ENCODE peak calls at places on chromosomes 12 and 14, in five cellular contexts. C is tibial artery, W is A549, V is fibroblast of pulmonary artery, O is heart right ventricle. N is an unnamed sample.

GRCh38 chr12:6757028-6757689 is 4.2 kb upstream of the MLF2 start:
- DNase-seq in V (no peak), W (no peak), O (no peak), C (no peak), N (no peak)

GRCh38 chr14:100078216-100078780 is 13.1 kb downstream of the EVL start:
- DNase-seq in C (no peak), V (no peak), O (no peak), W (no peak), N (peak)

GRCh38 chr12:39047539-39048078 is 142.2 kb upstream of the CPNE8 start:
- DNase-seq in V (no peak), O (no peak), W (no peak), C (no peak), N (peak)

GRCh38 chr12:94614288-94614721 is 36.1 kb downstream of the TMCC3 start:
- DNase-seq in C (no peak), W (no peak), O (no peak), V (no peak), N (peak)

GRCh38 chr14:86527312-86527711 is 997.4 kb downstream of the FLRT2 start:
- DNase-seq in C (no peak), W (no peak), O (no peak), V (no peak), N (no peak)

GRCh38 chr14:81384900-81385299 is 15.2 kb downstream of the STON2 start:
- DNase-seq in W (no peak), V (no peak), C (no peak), O (no peak), N (peak)

GRCh38 chr12:6903712-6904111 is 910 bp upstream of the LRRC23 start:
- DNase-seq in V (no peak), O (no peak), C (no peak), W (no peak), N (no peak)

GRCh38 chr12:88986056-88986455 is 366.2 kb downstream of the DUSP6 start:
- DNase-seq in O (no peak), V (peak), W (no peak), C (no peak), N (no peak)

GRCh38 chr14:44149597-44149996 is 357.5 kb downstream of the FSCB start:
- DNase-seq in W (peak), O (no peak), V (peak), C (no peak), N (peak)

GRCh38 chr14:93090826-93091583 is 24.7 kb downstream of the ITPK1 start:
- DNase-seq in V (peak), W (no peak), O (peak), C (no peak), N (no peak)

GRCh38 chr12:129258781-129259318 is 405.6 kb downstream of the GLT1D1 start:
- DNase-seq in O (no peak), V (no peak), C (no peak), W (no peak), N (no peak)

GRCh38 chr14:21096889-21097615 is 1.4 kb downstream of the ZNF219 start:
- DNase-seq in O (no peak), C (no peak), V (no peak), W (no peak), N (no peak)

GRCh38 chr12:50059440-50060119 is 2.2 kb downstream of the ASIC1 start:
- DNase-seq in C (no peak), W (no peak), O (no peak), V (no peak), N (no peak)

GRCh38 chr14:64788706-64789105 is 84.5 kb downstream of the PLEKHG3 start:
- DNase-seq in W (peak), O (no peak), V (peak), C (peak), N (peak)

GRCh38 chr14:24339284-24340151 is at the start of gene RIPK3:
- DNase-seq in V (no peak), C (no peak), O (peak), W (no peak), N (no peak)

GRCh38 chr12:62785941-62786559 is 148.9 kb downstream of the PPM1H start:
- DNase-seq in O (peak), V (peak), W (peak), C (no peak), N (peak)

GRCh38 chr12:111085100-111085499 is 164.7 kb upstream of the MYL2 start:
- DNase-seq in C (no peak), V (no peak), W (no peak), O (no peak), N (no peak)

GRCh38 chr12:56836317-56836716 is 73.2 kb downstream of the HSD17B6 start:
- DNase-seq in C (no peak), V (peak), O (no peak), W (peak), N (no peak)

GRCh38 chr12:21676781-21677180 is 19.1 kb upstream of the LDHB start:
- DNase-seq in V (no peak), O (no peak), W (no peak), C (no peak), N (no peak)

GRCh38 chr14:35883677-35884293 is 57.6 kb downstream of the BRMS1L start:
- DNase-seq in C (no peak), W (peak), V (peak), O (no peak), N (no peak)

GRCh38 chr12:93943766-93944165 is 204.6 kb upstream of the PLXNC1 start:
- DNase-seq in V (peak), O (no peak), C (peak), W (peak), N (no peak)

GRCh38 chr12:2643736-2644135 is 151.0 kb upstream of the FKBP4 start:
- DNase-seq in W (no peak), C (peak), O (no peak), V (no peak), N (no peak)

GRCh38 chr12:117036547-117036946 is 62.7 kb downstream of the TESC start:
- DNase-seq in O (no peak), W (no peak), C (no peak), V (no peak), N (no peak)
- TF ChIP-seq CTCF in O (no peak), W (no peak), C (no peak), V (no peak), N (no peak)

DNA sequence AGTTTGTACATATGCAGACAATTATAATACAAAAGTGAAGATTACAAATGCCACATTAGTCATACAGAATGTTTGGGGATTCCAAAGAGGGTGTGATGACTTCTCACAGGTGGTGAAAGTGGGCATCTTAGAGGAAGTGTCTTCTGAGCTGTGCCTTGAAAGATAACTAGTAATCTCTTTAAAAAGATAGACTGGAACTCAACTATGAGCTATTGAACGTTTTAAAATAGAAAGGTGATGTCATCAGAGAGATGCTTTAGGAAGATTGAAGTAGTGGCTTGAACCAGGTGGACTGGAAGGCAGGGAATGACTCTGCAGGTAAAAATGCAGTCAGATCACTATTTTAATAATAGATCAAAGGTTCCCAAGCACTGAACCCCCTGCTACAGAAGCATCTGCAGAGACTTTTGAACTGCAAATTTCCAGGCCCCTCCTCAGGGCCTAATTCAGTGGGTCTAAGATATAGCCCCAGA is 50.3 kb downstream of the SYT1 start:
- DNase-seq in W (no peak), V (no peak), C (no peak), O (no peak), N (no peak)
- H3K4me3 ChIP-seq in W (no peak), V (no peak), C (no peak), O (no peak), N (no peak)

GRCh38 chr12:27972721-27973120 is at the start of gene PTHLH:
- DNase-seq in W (no peak), O (no peak), C (no peak), V (no peak), N (no peak)

GRCh38 chr12:27971606-27972005 is 927 bp downstream of the PTHLH start:
- DNase-seq in C (no peak), V (no peak), W (no peak), O (no peak), N (no peak)

GRCh38 chr12:27973487-27973890 is 956 bp upstream of the PTHLH start:
- DNase-seq in O (no peak), C (no peak), W (peak), V (no peak), N (no peak)

GRCh38 chr12:27975222-27976136 is 2.9 kb upstream of the PTHLH start:
- DNase-seq in V (peak), O (peak), W (peak), C (no peak), N (no peak)

DNA sequence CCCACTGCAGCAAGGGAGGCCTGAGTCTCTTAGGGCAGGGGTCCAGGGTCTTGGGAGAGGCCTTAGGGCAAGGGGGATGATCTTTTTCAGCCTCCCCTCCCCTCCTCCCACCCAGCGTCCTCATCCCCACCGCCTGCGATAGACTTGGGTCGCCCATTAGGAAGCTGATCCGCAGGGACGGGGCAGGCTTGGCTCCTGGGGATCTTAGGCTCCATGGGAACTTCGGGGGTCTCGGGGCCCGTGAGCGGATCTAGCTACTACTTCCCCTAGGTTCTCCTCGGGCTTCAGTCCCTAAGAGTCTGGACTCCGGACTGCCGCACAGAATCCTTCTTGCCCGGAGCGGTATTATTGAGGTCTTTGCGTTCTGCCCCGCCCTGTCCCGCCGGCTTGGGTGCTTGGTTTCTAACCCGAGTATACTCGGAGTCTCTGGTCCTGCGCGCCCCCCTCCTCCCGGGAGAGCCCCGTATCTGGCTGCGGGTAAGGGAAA is 2.2 kb upstream of the PTHLH start:
- DNase-seq in W (no peak), O (no peak), C (no peak), V (no peak), N (no peak)
- TF ChIP-seq CTCF in W (no peak), O (no peak), C (no peak), V (no peak), N (no peak)

GRCh38 chr12:26283046-26283445 is 87.7 kb downstream of the SSPN start:
- DNase-seq in V (no peak), O (no peak), W (no peak), C (no peak), N (no peak)
- H3K4me3 ChIP-seq in V (no peak), O (no peak), W (no peak), C (no peak), N (no peak)

GRCh38 chr12:47242426-47242825 is 162.7 kb upstream of the AMIGO2 start:
- DNase-seq in V (no peak), C (no peak), W (no peak), O (no peak), N (no peak)
- TF ChIP-seq CTCF in V (no peak), C (no peak), W (no peak), O (no peak), N (no peak)

GRCh38 chr14:52350445-52350844 is 36.3 kb downstream of the PTGER2 start:
- DNase-seq in C (no peak), O (no peak), V (no peak), W (no peak), N (no peak)

GRCh38 chr14:52349731-52350130 is 35.6 kb downstream of the PTGER2 start:
- DNase-seq in C (no peak), W (no peak), O (no peak), V (no peak), N (no peak)

GRCh38 chr14:52346778-52347177 is 32.7 kb downstream of the PTGER2 start:
- DNase-seq in C (no peak), V (no peak), O (no peak), W (no peak), N (no peak)

GRCh38 chr14:52348279-52348678 is 34.2 kb downstream of the PTGER2 start:
- DNase-seq in V (peak), W (no peak), C (no peak), O (no peak), N (no peak)

DNA sequence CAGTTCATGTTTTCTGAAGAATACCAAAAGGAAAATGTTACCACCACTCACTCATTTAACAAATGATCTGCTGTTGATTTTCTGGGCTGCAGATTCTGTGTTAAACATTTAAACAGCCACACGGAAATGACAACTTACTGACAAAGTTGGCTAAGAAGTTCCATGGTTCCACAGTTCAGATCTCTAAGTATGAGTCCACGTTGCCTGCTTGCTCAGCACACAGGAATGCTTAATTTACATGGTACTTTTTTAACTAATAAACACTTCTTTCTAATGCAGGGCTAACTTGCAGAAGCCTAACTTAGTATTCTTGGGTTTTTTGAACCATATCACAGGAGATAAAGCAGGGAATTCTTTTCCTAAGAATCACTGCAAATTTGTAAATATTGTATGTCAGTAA is 34.7 kb downstream of the PTGER2 start:
- DNase-seq in C (no peak), V (peak), O (no peak), W (no peak), N (no peak)
- H3K4me3 ChIP-seq in C (no peak), V (no peak), O (no peak), W (no peak), N (no peak)

DNA sequence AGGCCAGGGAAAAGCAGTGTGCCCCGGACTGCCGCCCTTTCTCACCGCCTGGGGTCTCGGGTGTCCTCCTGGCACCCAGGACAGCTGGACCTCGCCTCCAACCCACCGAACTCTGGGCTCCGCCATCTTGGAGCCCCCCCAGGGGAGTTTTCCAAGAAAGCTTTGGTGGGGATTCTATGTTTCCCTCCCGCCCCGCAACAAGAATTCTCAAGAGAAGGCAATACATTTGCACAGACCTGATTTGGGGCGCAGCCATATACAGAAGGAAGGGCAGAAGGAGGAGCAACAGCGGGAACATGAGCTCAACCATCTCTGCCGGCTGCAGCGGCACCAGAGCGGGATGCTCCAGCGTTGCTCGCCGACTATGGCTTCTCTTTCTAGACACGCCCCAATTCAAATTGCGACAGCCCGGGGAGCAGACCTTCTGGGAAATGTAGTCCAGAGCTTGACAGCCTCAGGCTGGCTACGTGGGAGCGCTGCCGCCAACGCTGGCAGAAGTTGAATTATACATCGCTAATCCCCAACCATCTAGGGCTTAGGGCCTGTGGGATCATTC is at the start of gene RDH11:
- DNase-seq in V (peak), W (peak), O (peak), C (peak), N (peak)
- TF ChIP-seq CTCF in V (no peak), W (no peak), O (no peak), C (no peak), N (no peak)